ENCODE peak calls at places on chromosomes 13 and 19, in seven cellular contexts. N is stimulated activated CD8-positive, alpha-beta memory T cell treated with anti-CD3 and anti-CD28 coated beads, Interleukin-4, amount 100 ng/mL, for 24 hours; H is stimulated activated CD4-positive, alpha-beta T cell treated with anti-CD3 and anti-CD28 coated beads, Interleukin-1b, Interleukin-23, amount 100 ng/mL, for 24 hours; C is spleen; M is iris pigment epithelial cell; I is upper lobe of right lung; Z is hippocampal formation. S is an unnamed sample.

GRCh38 chr19:19349365-19349764 is 28.7 kb downstream of the MAU2 start:
- DNase-seq in N (no peak), H (no peak), C (no peak), M (no peak), I (no peak), Z (no peak), S (no peak)

GRCh38 chr13:112341446-112341845 is 34.7 kb upstream of the SPACA7 start:
- DNase-seq in N (no peak), H (no peak), C (no peak), M (no peak), I (no peak), Z (no peak), S (no peak)

GRCh38 chr19:50261446-50261970 is 58.1 kb downstream of the MYH14 start:
- DNase-seq in N (no peak), H (no peak), C (no peak), M (no peak), I (no peak), Z (no peak), S (no peak)

GRCh38 chr13:42000836-42001235 is 39.9 kb upstream of the VWA8 start:
- DNase-seq in N (no peak), H (no peak), C (no peak), M (no peak), I (no peak), Z (no peak), S (peak; percentile 4)

GRCh38 chr19:54077334-54077733 is 3.8 kb downstream of the TARM1 start:
- DNase-seq in N (no peak), H (no peak), C (no peak), M (no peak), I (no peak), Z (no peak), S (no peak)

GRCh38 chr13:45167611-45168554 is 33.0 kb downstream of the KCTD4 start:
- DNase-seq in N (no peak), H (no peak), C (no peak), M (peak; percentile 73), I (peak; percentile 67), Z (no peak), S (peak; percentile 24)

GRCh38 chr13:100387416-100387815 is 201.2 kb downstream of the GGACT start:
- DNase-seq in N (no peak), H (no peak), C (no peak), M (no peak), I (no peak), Z (no peak), S (no peak)

GRCh38 chr19:50430888-50431342 is 1.8 kb upstream of the MYBPC2 start:
- DNase-seq in N (no peak), H (no peak), C (no peak), M (no peak), I (no peak), Z (no peak), S (no peak)

GRCh38 chr19:50242586-50242985 is 39.2 kb downstream of the MYH14 start:
- DNase-seq in N (no peak), H (no peak), C (no peak), M (peak; percentile 22), I (no peak), Z (no peak), S (no peak)

GRCh38 chr19:34085336-34085735 is 87.0 kb upstream of the LSM14A start:
- DNase-seq in N (no peak), H (no peak), C (no peak), M (no peak), I (no peak), Z (no peak), S (no peak)

GRCh38 chr13:113947321-113948033 is 26.4 kb downstream of the C13orf46 start:
- DNase-seq in N (no peak), H (no peak), C (peak; percentile 67), M (peak; percentile 38), I (no peak), Z (peak; percentile 28), S (peak; percentile 26)

GRCh38 chr19:2755811-2756210 is 16.0 kb upstream of the SLC39A3 start:
- DNase-seq in N (no peak), H (no peak), C (peak; percentile 51), M (no peak), I (no peak), Z (no peak), S (no peak)

GRCh38 chr13:30580852-30581502 is 36.7 kb upstream of the USPL1 start:
- DNase-seq in N (no peak), H (no peak), C (no peak), M (no peak), I (no peak), Z (no peak), S (no peak)

GRCh38 chr19:17647071-17648020 is 40.8 kb downstream of the UNC13A start:
- DNase-seq in N (no peak), H (no peak), C (peak; percentile 30), M (no peak), I (no peak), Z (no peak), S (no peak)

GRCh38 chr19:28905996-28906395 is 307.0 kb downstream of the UQCRFS1 start:
- DNase-seq in N (no peak), H (no peak), C (no peak), M (peak; percentile 2), I (no peak), Z (no peak), S (no peak)

GRCh38 chr13:105290596-105290995 is 1244.9 kb downstream of the EFNB2 start:
- DNase-seq in N (no peak), H (no peak), C (no peak), M (no peak), I (no peak), Z (no peak), S (no peak)

GRCh38 chr19:55115446-55116065 is 1.9 kb downstream of the PPP1R12C start:
- DNase-seq in N (no peak), H (no peak), C (no peak), M (peak; percentile 59), I (no peak), Z (no peak), S (no peak)

GRCh38 chr13:45870232-45870631 is 18.7 kb upstream of the SIAH3 start:
- DNase-seq in N (no peak), H (no peak), C (no peak), M (no peak), I (no peak), Z (no peak), S (no peak)

GRCh38 chr19:50512999-50513745 is 541 bp downstream of the ASPDH start:
- DNase-seq in N (no peak), H (no peak), C (peak; percentile 64), M (no peak), I (no peak), Z (no peak), S (no peak)

GRCh38 chr13:84524586-84524985 is 642.3 kb upstream of the SLITRK1 start:
- DNase-seq in N (no peak), H (no peak), C (no peak), M (no peak), I (no peak), Z (no peak), S (no peak)

GRCh38 chr19:49552749-49553148 is 24.9 kb downstream of the RCN3 start:
- DNase-seq in N (no peak), H (no peak), C (no peak), M (no peak), I (no peak), Z (no peak), S (no peak)

GRCh38 chr13:113410472-113411201 is 42.7 kb downstream of the ADPRHL1 start:
- DNase-seq in N (no peak), H (no peak), C (peak; percentile 59), M (peak; percentile 49), I (peak; percentile 42), Z (no peak), S (peak; percentile 68)

GRCh38 chr13:28859069-28859468 is 38.9 kb downstream of the MTUS2 start:
- DNase-seq in N (no peak), H (no peak), C (no peak), M (no peak), I (no peak), Z (no peak), S (no peak)

GRCh38 chr13:99329477-99329876 is 22.3 kb upstream of the GPR183 start:
- DNase-seq in N (no peak), H (no peak), C (no peak), M (no peak), I (no peak), Z (no peak), S (no peak)

GRCh38 chr19:39017646-39018045 is 14.7 kb downstream of the FBXO27 start:
- DNase-seq in N (no peak), H (no peak), C (no peak), M (no peak), I (no peak), Z (no peak), S (no peak)

GRCh38 chr13:95479706-95480105 is 72.8 kb upstream of the CLDN10 start:
- DNase-seq in N (no peak), H (no peak), C (no peak), M (no peak), I (no peak), Z (no peak), S (no peak)

GRCh38 chr13:30042891-30043630 is 192.6 kb upstream of the UBL3 start:
- DNase-seq in N (no peak), H (no peak), C (no peak), M (no peak), I (no peak), Z (no peak), S (no peak)

GRCh38 chr19:29711584-29712132 is 3.4 kb downstream of the C19orf12 start:
- DNase-seq in N (no peak), H (no peak), C (no peak), M (no peak), I (peak; percentile 2), Z (no peak), S (no peak)

GRCh38 chr19:16470911-16471811 is 609 bp downstream of the EPS15L1 start:
- DNase-seq in N (no peak), H (no peak), C (no peak), M (peak; percentile 71), I (no peak), Z (no peak), S (no peak)

GRCh38 chr13:32264407-32264806 is 50.8 kb downstream of the ZAR1L start:
- DNase-seq in N (no peak), H (no peak), C (no peak), M (peak; percentile 75), I (no peak), Z (no peak), S (no peak)

GRCh38 chr13:33642374-33643065 is 175.4 kb upstream of the RFC3 start:
- DNase-seq in N (no peak), H (no peak), C (no peak), M (peak; percentile 92), I (no peak), Z (no peak), S (peak; percentile 45)

GRCh38 chr19:44603201-44603945 is 10.0 kb upstream of the IGSF23 start:
- DNase-seq in N (no peak), H (no peak), C (no peak), M (peak; percentile 89), I (no peak), Z (no peak), S (peak; percentile 16)

S was measured in kidney glomerular epithelial cell.